ENCODE peak calls at places on chromosomes 5 and 9, in ten cellular contexts. I, H, J, W, L, F, Q, A, R and Z are unnamed samples.

GRCh38 chr9:81032831-81033230 is 656.5 kb downstream of the TLE1 start:
- DNase-seq in I (no peak), H (no peak), J (no peak), W (no peak), L (peak; percentile 60), F (no peak), Q (no peak), A (no peak), R (no peak), Z (no peak)

GRCh38 chr5:16497546-16497945 is 31.9 kb upstream of the ZNF622 start:
- DNase-seq in I (no peak), H (no peak), J (no peak), W (no peak), L (no peak), F (no peak), Q (no peak), A (no peak), R (no peak), Z (no peak)

GRCh38 chr5:170791325-170791954 is 7.9 kb downstream of the GABRP start:
- DNase-seq in I (peak; percentile 52), H (peak; percentile 60), J (peak; percentile 33), W (peak; percentile 73), L (peak; percentile 49), F (peak; percentile 52), Q (peak; percentile 32), A (peak; percentile 83), R (peak; percentile 70), Z (peak; percentile 42)

GRCh38 chr9:5489630-5490484 is 20.5 kb upstream of the PDCD1LG2 start:
- DNase-seq in I (peak; percentile 100), H (no peak), J (no peak), W (no peak), L (peak; percentile 27), F (no peak), Q (no peak), A (no peak), R (no peak), Z (no peak)

GRCh38 chr9:89312154-89312616 is 1.2 kb downstream of the CKS2 start:
- DNase-seq in I (peak; percentile 77), H (no peak), J (no peak), W (no peak), L (no peak), F (no peak), Q (no peak), A (no peak), R (no peak), Z (no peak)

GRCh38 chr5:9533577-9534334 is 12.1 kb downstream of the SEMA5A start:
- DNase-seq in I (no peak), H (no peak), J (no peak), W (no peak), L (no peak), F (no peak), Q (no peak), A (no peak), R (no peak), Z (no peak)

GRCh38 chr5:154214236-154215106 is 23.9 kb downstream of the GALNT10 start:
- DNase-seq in I (no peak), H (no peak), J (no peak), W (no peak), L (peak; percentile 81), F (peak; percentile 46), Q (no peak), A (no peak), R (no peak), Z (no peak)

GRCh38 chr5:142829821-142830220 is 59.6 kb downstream of the ARHGAP26 start:
- DNase-seq in I (no peak), H (no peak), J (no peak), W (no peak), L (no peak), F (no peak), Q (no peak), A (no peak), R (no peak), Z (no peak)

GRCh38 chr5:173786296-173787187 is 101.6 kb upstream of the CPEB4 start:
- DNase-seq in I (peak; percentile 45), H (no peak), J (no peak), W (no peak), L (no peak), F (peak; percentile 67), Q (peak; percentile 76), A (no peak), R (no peak), Z (no peak)

GRCh38 chr9:95057121-95057520 is 260.4 kb downstream of the FANCC start:
- DNase-seq in I (peak; percentile 7), H (no peak), J (peak; percentile 28), W (no peak), L (no peak), F (no peak), Q (no peak), A (no peak), R (no peak), Z (no peak)

GRCh38 chr5:168578506-168579205 is 512 bp downstream of the PANK3 start:
- DNase-seq in I (peak; percentile 84), H (no peak), J (no peak), W (no peak), L (peak; percentile 60), F (no peak), Q (no peak), A (peak; percentile 73), R (no peak), Z (peak; percentile 69)

GRCh38 chr5:2038337-2039179 is 155.8 kb upstream of the IRX4 start:
- DNase-seq in I (peak; percentile 60), H (peak; percentile 49), J (peak; percentile 80), W (peak; percentile 86), L (peak; percentile 16), F (peak; percentile 89), Q (peak; percentile 78), A (peak; percentile 82), R (peak; percentile 90), Z (peak; percentile 21)

GRCh38 chr9:38335686-38336085 is 56.8 kb upstream of the ALDH1B1 start:
- DNase-seq in I (no peak), H (no peak), J (no peak), W (no peak), L (no peak), F (no peak), Q (no peak), A (no peak), R (no peak), Z (no peak)

GRCh38 chr9:91214086-91214485 is 147.6 kb downstream of the AUH start:
- DNase-seq in I (no peak), H (no peak), J (no peak), W (no peak), L (no peak), F (no peak), Q (no peak), A (no peak), R (no peak), Z (no peak)

GRCh38 chr5:155960177-155960576 is 366.8 kb upstream of the SGCD start:
- DNase-seq in I (no peak), H (no peak), J (no peak), W (no peak), L (no peak), F (no peak), Q (no peak), A (no peak), R (no peak), Z (no peak)

GRCh38 chr9:6538666-6539071 is 106.9 kb downstream of the GLDC start:
- DNase-seq in I (no peak), H (peak; percentile 51), J (no peak), W (no peak), L (no peak), F (no peak), Q (no peak), A (no peak), R (no peak), Z (no peak)

GRCh38 chr9:130128251-130128650 is 44.0 kb upstream of the NCS1 start:
- DNase-seq in I (peak; percentile 47), H (no peak), J (no peak), W (no peak), L (no peak), F (no peak), Q (peak; percentile 47), A (no peak), R (no peak), Z (no peak)

GRCh38 chr9:114300153-114300845 is 22.6 kb upstream of the ORM1 start:
- DNase-seq in I (no peak), H (no peak), J (no peak), W (no peak), L (no peak), F (no peak), Q (no peak), A (no peak), R (no peak), Z (no peak)

GRCh38 chr9:128624566-128624965 is 32.1 kb downstream of the DYNC2I2 start:
- DNase-seq in I (no peak), H (no peak), J (no peak), W (no peak), L (no peak), F (no peak), Q (no peak), A (no peak), R (no peak), Z (no peak)

GRCh38 chr5:18968966-18969365 is 1019.0 kb downstream of the CDH18 start:
- DNase-seq in I (no peak), H (no peak), J (no peak), W (no peak), L (no peak), F (no peak), Q (no peak), A (no peak), R (no peak), Z (no peak)

GRCh38 chr5:172283862-172284274 is 304 bp upstream of the UBTD2 start:
- DNase-seq in I (peak; percentile 75), H (peak; percentile 73), J (peak; percentile 89), W (peak; percentile 93), L (peak; percentile 76), F (peak; percentile 95), Q (peak; percentile 97), A (peak; percentile 93), R (no peak), Z (peak; percentile 29)